ENCODE peak calls at places on chromosomes 4 and X, in four cellular contexts. One of them, this sample, is unnamed.

GRCh38 chr4:125013891-125014290 is 300.9 kb upstream of the FAT4 start:
- DNase-seq in A673: no peak
- DNase-seq in suprapubic skin: no peak
- DNase-seq in HCT116: no peak
- DNase-seq in this sample: no peak

GRCh38 chrX:110081740-110082139 is 78.8 kb downstream of the TMEM164 start:
- DNase-seq in A673: no peak
- DNase-seq in suprapubic skin: no peak
- DNase-seq in HCT116: no peak
- DNase-seq in this sample: no peak

GRCh38 chr4:48664938-48665337 is 115.1 kb downstream of the FRYL start:
- DNase-seq in A673: no peak
- DNase-seq in suprapubic skin: no peak
- DNase-seq in HCT116: no peak
- DNase-seq in this sample: no peak

GRCh38 chr4:6576512-6576911 is 1.5 kb downstream of the MAN2B2 start:
- DNase-seq in A673: no peak
- DNase-seq in suprapubic skin: no peak
- DNase-seq in HCT116: no peak
- DNase-seq in this sample: no peak

GRCh38 chr4:76977731-76978350 is 28.3 kb downstream of the SEPTIN11 start:
- DNase-seq in A673: peak; percentile 11
- DNase-seq in suprapubic skin: no peak
- DNase-seq in HCT116: no peak
- DNase-seq in this sample: peak; percentile 50

GRCh38 chrX:112513154-112513553 is 166.6 kb downstream of the LHFPL1 start:
- DNase-seq in A673: no peak
- DNase-seq in suprapubic skin: no peak
- DNase-seq in HCT116: no peak
- DNase-seq in this sample: peak; percentile 3

GRCh38 chr4:107379054-107379869 is 340.8 kb downstream of the PAPSS1 start:
- DNase-seq in A673: peak; percentile 81
- DNase-seq in suprapubic skin: no peak
- DNase-seq in HCT116: no peak
- DNase-seq in this sample: no peak

GRCh38 chr4:40763228-40763716 is 13.5 kb downstream of the NSUN7 start:
- DNase-seq in A673: no peak
- DNase-seq in suprapubic skin: no peak
- DNase-seq in HCT116: peak; percentile 15
- DNase-seq in this sample: peak; percentile 3

GRCh38 chr4:99506781-99507180 is 4.0 kb upstream of the C4orf17 start:
- DNase-seq in A673: peak; percentile 66
- DNase-seq in suprapubic skin: no peak
- DNase-seq in HCT116: no peak
- DNase-seq in this sample: no peak

GRCh38 chrX:110853610-110854009 is 58.0 kb upstream of the CHRDL1 start:
- DNase-seq in A673: peak; percentile 52
- DNase-seq in suprapubic skin: no peak
- DNase-seq in HCT116: no peak
- DNase-seq in this sample: no peak

GRCh38 chr4:135434936-135435335 is 1233.3 kb upstream of the PABPC4L start:
- DNase-seq in A673: no peak
- DNase-seq in suprapubic skin: no peak
- DNase-seq in HCT116: no peak
- DNase-seq in this sample: no peak

GRCh38 chr4:45064741-45065140 is 338.4 kb upstream of the GNPDA2 start:
- DNase-seq in A673: no peak
- DNase-seq in suprapubic skin: no peak
- DNase-seq in HCT116: no peak
- DNase-seq in this sample: no peak

GRCh38 chr4:52612341-52612740 is 46.8 kb downstream of the USP46 start:
- DNase-seq in A673: no peak
- DNase-seq in suprapubic skin: no peak
- DNase-seq in HCT116: no peak
- DNase-seq in this sample: no peak

GRCh38 chrX:68839771-68840170 is 10.9 kb downstream of the EFNB1 start:
- DNase-seq in A673: no peak
- DNase-seq in suprapubic skin: peak; percentile 33
- DNase-seq in HCT116: no peak
- DNase-seq in this sample: no peak

GRCh38 chrX:107691024-107691448 is 62.7 kb downstream of the PRPS1 start:
- DNase-seq in A673: no peak
- DNase-seq in suprapubic skin: peak; percentile 36
- DNase-seq in HCT116: no peak
- DNase-seq in this sample: no peak

GRCh38 chrX:16661495-16661894 is 11.5 kb downstream of the S100G start:
- DNase-seq in A673: no peak
- DNase-seq in suprapubic skin: no peak
- DNase-seq in HCT116: no peak
- DNase-seq in this sample: no peak

GRCh38 chr4:2799444-2799911 is 6.6 kb downstream of the SH3BP2 start:
- DNase-seq in A673: no peak
- DNase-seq in suprapubic skin: peak; percentile 69
- DNase-seq in HCT116: no peak
- DNase-seq in this sample: no peak

GRCh38 chr4:75557696-75558095 is 1.8 kb downstream of the ODAPH start:
- DNase-seq in A673: no peak
- DNase-seq in suprapubic skin: no peak
- DNase-seq in HCT116: no peak
- DNase-seq in this sample: no peak
- H3K27ac ChIP-seq in A673: no peak overlapping the region
- H3K27ac ChIP-seq in suprapubic skin: no peak overlapping the region
- H3K27ac ChIP-seq in HCT116: no peak overlapping the region
- H3K27ac ChIP-seq in this sample: no peak overlapping the region

DNA sequence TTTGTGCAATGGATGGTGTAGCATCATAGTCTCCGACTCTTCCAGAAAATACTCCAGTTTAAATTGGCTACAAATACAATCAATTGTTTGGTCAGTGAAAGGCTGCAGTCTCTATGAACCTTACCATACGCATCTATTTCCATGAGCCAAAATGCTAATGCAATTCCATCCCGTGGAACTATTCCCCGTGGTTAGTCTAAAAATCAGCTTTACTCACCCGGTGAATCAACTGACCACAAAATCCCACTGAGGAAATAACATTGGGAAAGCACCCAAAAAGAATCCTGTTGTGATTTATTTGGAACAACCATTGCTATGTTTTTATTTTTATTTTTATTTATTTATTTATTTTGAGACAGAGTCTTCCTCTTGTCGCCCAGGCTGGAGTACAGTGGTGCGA is 87.1 kb downstream of the DHX15 start:
- DNase-seq in A673: no peak
- DNase-seq in suprapubic skin: no peak
- DNase-seq in HCT116: no peak
- DNase-seq in this sample: no peak
- H3K4me3 ChIP-seq in A673: no peak overlapping the region
- H3K4me3 ChIP-seq in suprapubic skin: no peak overlapping the region
- H3K4me3 ChIP-seq in HCT116: no peak overlapping the region
- H3K4me3 ChIP-seq in this sample: no peak overlapping the region

GRCh38 chr4:114334808-114335739 is 263.5 kb upstream of the UGT8 start:
- DNase-seq in A673: peak; percentile 79
- DNase-seq in suprapubic skin: no peak
- DNase-seq in HCT116: no peak
- DNase-seq in this sample: no peak
- TF ChIP-seq CTCF in A673: no peak
- TF ChIP-seq CTCF in suprapubic skin: no peak
- TF ChIP-seq CTCF in HCT116: no peak
- TF ChIP-seq CTCF in this sample: no peak

GRCh38 chrX:37846934-37847732 is at the start of gene DYNLT3:
- DNase-seq in A673: peak; percentile 90
- DNase-seq in suprapubic skin: peak; percentile 84
- DNase-seq in HCT116: peak; percentile 76
- DNase-seq in this sample: no peak
- H3K27ac ChIP-seq in A673: peak within 1 kb of the TSS; percentile 65
- H3K27ac ChIP-seq in suprapubic skin: peak within 1 kb of the TSS; percentile 85
- H3K27ac ChIP-seq in HCT116: peak within 1 kb of the TSS; percentile 37
- H3K27ac ChIP-seq in this sample: peak within 1 kb of the TSS; percentile 31

GRCh38 chrX:83512111-83512510 is 4.0 kb downstream of the POU3F4 start:
- DNase-seq in A673: no peak
- DNase-seq in suprapubic skin: no peak
- DNase-seq in HCT116: no peak
- DNase-seq in this sample: no peak

GRCh38 chrX:83510466-83511181 is 2.5 kb downstream of the POU3F4 start:
- DNase-seq in A673: no peak
- DNase-seq in suprapubic skin: no peak
- DNase-seq in HCT116: no peak
- DNase-seq in this sample: no peak

GRCh38 chrX:83508526-83509245 is 596 bp downstream of the POU3F4 start:
- DNase-seq in A673: no peak
- DNase-seq in suprapubic skin: no peak
- DNase-seq in HCT116: no peak
- DNase-seq in this sample: no peak

GRCh38 chrX:83509246-83509801 is 1.2 kb downstream of the POU3F4 start:
- DNase-seq in A673: no peak
- DNase-seq in suprapubic skin: no peak
- DNase-seq in HCT116: no peak
- DNase-seq in this sample: no peak

DNA sequence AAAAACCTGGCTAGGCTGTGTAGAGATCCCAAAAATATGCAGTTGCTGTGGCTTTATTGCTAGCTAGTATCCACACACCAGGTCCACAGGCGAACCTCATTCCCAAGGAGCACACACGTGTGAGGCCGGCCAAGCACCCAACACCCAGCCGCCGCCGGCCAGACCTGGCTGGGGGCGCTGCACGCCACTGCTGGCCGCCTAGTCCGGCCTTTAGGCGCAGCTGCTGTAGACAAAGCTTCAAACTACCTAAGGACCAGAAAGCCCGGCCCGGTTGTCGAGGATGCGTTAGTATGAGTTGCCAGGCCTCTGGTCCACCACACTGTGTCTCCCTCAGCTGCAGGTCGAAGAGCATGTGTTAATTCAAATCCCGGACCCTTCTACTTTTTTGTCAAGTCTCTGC is 3.1 kb downstream of the POU3F4 start:
- DNase-seq in A673: no peak
- DNase-seq in suprapubic skin: no peak
- DNase-seq in HCT116: no peak
- DNase-seq in this sample: no peak
- H3K4me3 ChIP-seq in A673: no peak overlapping the region
- H3K4me3 ChIP-seq in suprapubic skin: no peak overlapping the region
- H3K4me3 ChIP-seq in HCT116: no peak overlapping the region
- H3K4me3 ChIP-seq in this sample: no peak overlapping the region

DNA sequence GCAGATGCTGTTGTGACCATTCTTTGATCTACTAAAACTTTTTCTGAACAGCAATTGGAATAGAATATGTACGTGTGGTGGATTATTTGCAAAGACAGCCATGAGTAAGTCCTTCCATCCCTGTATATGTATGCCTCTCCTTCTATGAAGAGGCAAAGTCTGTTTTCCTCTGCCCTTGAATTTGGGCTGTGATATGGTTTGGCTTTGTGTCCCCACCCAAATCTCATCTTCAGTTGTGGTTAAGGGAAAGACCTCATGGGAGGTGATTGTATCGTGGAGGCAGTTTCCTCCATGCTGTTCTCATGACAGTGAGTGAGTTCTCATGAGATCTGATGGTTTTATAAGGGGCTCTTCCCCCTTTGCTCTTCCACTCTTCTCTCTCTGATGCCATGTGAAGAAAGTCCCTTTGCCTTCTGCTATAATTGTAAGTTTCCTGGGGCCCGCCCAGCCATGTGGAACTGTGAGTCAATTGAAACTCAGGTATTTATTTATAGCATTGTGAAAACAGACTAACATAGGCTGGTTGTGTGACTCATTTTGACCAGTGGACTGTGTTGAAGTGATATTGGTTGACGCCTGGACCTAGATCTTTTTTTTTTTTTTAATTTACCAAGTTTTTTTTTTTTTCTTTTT is 108.3 kb upstream of the CAMK2D start:
- DNase-seq in A673: no peak
- DNase-seq in suprapubic skin: no peak
- DNase-seq in HCT116: peak; percentile 1
- DNase-seq in this sample: no peak
- TF ChIP-seq CTCF in A673: no peak
- TF ChIP-seq CTCF in suprapubic skin: no peak
- TF ChIP-seq CTCF in HCT116: no peak
- TF ChIP-seq CTCF in this sample: no peak

GRCh38 chr4:110480741-110481271 is 4.9 kb downstream of the ENPEP start:
- DNase-seq in A673: no peak
- DNase-seq in suprapubic skin: no peak
- DNase-seq in HCT116: no peak
- DNase-seq in this sample: no peak
- H3K27ac ChIP-seq in A673: peak overlapping the region; percentile 55
- H3K27ac ChIP-seq in suprapubic skin: peak overlapping the region; percentile 70
- H3K27ac ChIP-seq in HCT116: no peak overlapping the region
- H3K27ac ChIP-seq in this sample: no peak overlapping the region

DNA sequence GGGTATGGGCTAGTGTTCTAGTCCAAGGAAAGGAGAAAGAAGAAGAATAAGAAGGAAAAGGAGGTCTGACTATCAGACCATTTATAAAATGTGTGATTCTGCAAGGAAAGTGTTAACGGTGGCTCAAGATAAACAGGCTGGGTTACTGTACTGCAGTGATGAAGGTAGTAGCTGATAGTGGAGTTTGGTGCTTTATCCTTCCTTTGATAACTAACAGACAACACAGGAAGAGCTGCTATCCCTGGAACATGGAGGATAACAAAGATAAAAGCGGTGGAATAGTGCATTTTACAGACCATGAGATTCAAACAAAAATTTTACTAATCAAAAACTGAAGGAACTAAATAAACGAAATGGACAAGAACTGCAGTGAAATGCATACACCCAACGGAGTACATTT is 2.5 kb downstream of the UNC5C start:
- DNase-seq in A673: no peak
- DNase-seq in suprapubic skin: no peak
- DNase-seq in HCT116: no peak
- DNase-seq in this sample: no peak
- H3K4me3 ChIP-seq in A673: no peak overlapping the region
- H3K4me3 ChIP-seq in suprapubic skin: no peak overlapping the region
- H3K4me3 ChIP-seq in HCT116: no peak overlapping the region
- H3K4me3 ChIP-seq in this sample: no peak overlapping the region

DNA sequence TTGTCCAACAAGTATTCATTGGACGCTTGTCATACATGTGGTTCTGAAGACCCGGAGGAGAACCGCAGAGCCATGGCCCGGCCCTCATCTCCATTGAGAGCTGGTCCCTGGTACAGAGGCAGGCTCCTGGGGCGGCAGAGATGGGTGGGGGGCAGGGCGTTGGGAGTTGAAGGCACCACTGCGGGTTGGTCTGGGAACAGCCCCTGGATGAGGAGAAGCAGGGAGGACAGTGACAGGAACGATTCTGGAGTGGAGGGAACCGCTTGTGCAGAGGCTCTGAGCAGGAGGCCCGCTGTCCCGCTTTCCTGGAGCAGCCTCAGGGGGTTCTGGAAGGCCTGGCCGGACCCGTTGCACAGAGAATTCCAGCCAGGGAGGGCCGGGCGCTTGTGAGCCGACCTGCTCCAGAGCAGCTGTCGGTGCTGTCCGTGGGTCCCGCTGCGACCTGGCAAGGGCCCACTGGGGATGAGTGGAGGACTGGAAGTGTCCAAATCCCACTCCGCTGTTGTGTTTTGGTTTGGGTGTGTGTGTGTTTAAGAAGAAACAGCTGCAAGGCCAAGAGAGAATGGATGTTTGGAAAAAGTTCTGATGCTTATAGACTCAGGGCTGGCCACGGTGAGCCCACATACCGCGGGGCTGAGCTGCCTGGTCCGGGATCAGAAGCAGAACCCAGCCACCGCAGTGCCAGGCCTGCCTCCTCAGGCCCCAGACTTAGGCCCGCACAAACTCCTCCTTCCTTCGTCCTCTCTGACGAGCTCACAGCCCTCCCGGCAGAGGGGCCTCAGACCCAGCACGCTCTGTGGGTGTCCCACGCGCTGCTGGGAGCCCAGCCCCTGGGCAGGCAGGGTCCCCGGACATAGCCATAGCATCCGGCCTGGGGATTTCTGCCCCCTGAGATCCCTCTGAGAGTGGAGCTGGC is 73.8 kb downstream of the HTRA3 start:
- DNase-seq in A673: no peak
- DNase-seq in suprapubic skin: peak; percentile 59
- DNase-seq in HCT116: no peak
- DNase-seq in this sample: no peak
- TF ChIP-seq CTCF in A673: no peak
- TF ChIP-seq CTCF in suprapubic skin: no peak
- TF ChIP-seq CTCF in HCT116: no peak
- TF ChIP-seq CTCF in this sample: no peak